ENCODE peak calls at places on chromosomes 3 and 15, in four cellular contexts. E is heart left ventricle, Z is A549, S is NCI-H2029 treated with DMSO at 0.1 percent for 48 hours. W is an unnamed sample.

GRCh38 chr15:69679623-69680228 is 227.1 kb downstream of the RPLP1 start:
- DNase-seq in S (no peak), Z (no peak), E (no peak), W (no peak)

GRCh38 chr3:173745952-173746682 is 348.6 kb downstream of the NLGN1 start:
- DNase-seq in E (no peak), S (no peak), Z (no peak), W (no peak)

GRCh38 chr15:45144775-45145174 is 15.0 kb downstream of the DUOX1 start:
- DNase-seq in Z (no peak), S (no peak), E (no peak), W (no peak)

GRCh38 chr15:58564967-58565366 is 133.2 kb downstream of the LIPC start:
- DNase-seq in Z (no peak), E (no peak), S (no peak), W (no peak)

GRCh38 chr15:64349375-64349774 is 6.6 kb downstream of the CSNK1G1 start:
- DNase-seq in S (no peak), E (no peak), Z (no peak), W (no peak)

GRCh38 chr3:177448987-177449975 is 252.0 kb upstream of the TBL1XR1 start:
- DNase-seq in Z (no peak), S (no peak), E (no peak), W (no peak)

GRCh38 chr3:44832965-44833364 is 28.7 kb upstream of the TMEM42 start:
- DNase-seq in Z (no peak), S (no peak), E (no peak), W (no peak)

GRCh38 chr3:189570916-189571315 is 60.3 kb upstream of the TP63 start:
- DNase-seq in E (no peak), S (no peak), Z (no peak), W (no peak)

GRCh38 chr3:188294823-188295487 is 141.0 kb downstream of the LPP start:
- DNase-seq in Z (peak; percentile 87), S (peak; percentile 68), E (no peak), W (peak; percentile 98)

GRCh38 chr3:185028121-185028520 is 124.7 kb downstream of the C3orf70 start:
- DNase-seq in E (no peak), Z (no peak), S (no peak), W (no peak)

GRCh38 chr3:186544281-186544680 is at the start of gene CRYGS:
- DNase-seq in Z (no peak), E (no peak), S (no peak), W (no peak)

GRCh38 chr3:129525341-129525968 is 3.0 kb upstream of the RHO start:
- DNase-seq in S (no peak), E (no peak), Z (no peak), W (no peak)

GRCh38 chr3:73759290-73759689 is 134.5 kb upstream of the PDZRN3 start:
- DNase-seq in Z (no peak), S (no peak), E (no peak), W (no peak)

GRCh38 chr15:59237119-59237853 is 30.6 kb downstream of the LDHAL6B start:
- DNase-seq in E (no peak), S (no peak), Z (no peak), W (no peak)

GRCh38 chr15:75112848-75113492 is 88.7 kb upstream of the C15orf39 start:
- DNase-seq in S (no peak), E (no peak), Z (no peak), W (no peak)

GRCh38 chr3:82505079-82505756 is 743.8 kb upstream of the GBE1 start:
- DNase-seq in E (no peak), S (no peak), Z (no peak), W (no peak)

GRCh38 chr3:43401171-43401570 is 114.8 kb downstream of the SNRK start:
- DNase-seq in Z (no peak), S (no peak), E (no peak), W (no peak)

GRCh38 chr15:73838795-73839565 is 34.4 kb upstream of the TBC1D21 start:
- DNase-seq in S (no peak), Z (no peak), E (peak; percentile 82), W (no peak)

GRCh38 chr3:53845103-53845880 is 927 bp downstream of the CHDH start:
- DNase-seq in S (no peak), Z (peak; percentile 62), E (peak; percentile 37), W (no peak)

GRCh38 chr3:32910954-32911353 is 40.5 kb upstream of the CCR4 start:
- DNase-seq in Z (no peak), S (no peak), E (no peak), W (no peak)

GRCh38 chr3:6717026-6717943 is 143.6 kb upstream of the GRM7 start:
- DNase-seq in S (no peak), Z (no peak), E (no peak), W (no peak)

GRCh38 chr3:32557640-32558352 is 12.9 kb downstream of the DYNC1LI1 start:
- DNase-seq in E (no peak), Z (peak; percentile 38), S (peak; percentile 96), W (peak; percentile 41)

GRCh38 chr3:126540342-126540849 is 16.4 kb downstream of the CHST13 start:
- DNase-seq in E (no peak), Z (peak; percentile 33), S (no peak), W (no peak)

GRCh38 chr15:99452010-99452409 is 113.8 kb upstream of the MEF2A start:
- DNase-seq in E (no peak), Z (no peak), S (no peak), W (no peak)

GRCh38 chr3:54841461-54841860 is 86.4 kb downstream of the LRTM1 start:
- DNase-seq in E (no peak), Z (no peak), S (no peak), W (no peak)

GRCh38 chr3:18575573-18575972 is 150.4 kb upstream of the SATB1 start:
- DNase-seq in E (no peak), S (no peak), Z (no peak), W (no peak)

GRCh38 chr3:53382106-53382505 is 34.8 kb upstream of the DCP1A start:
- DNase-seq in Z (peak; percentile 19), S (no peak), E (no peak), W (no peak)

GRCh38 chr3:32399030-32399620 is 7.5 kb downstream of the CMTM7 start:
- DNase-seq in Z (peak; percentile 59), E (no peak), S (peak; percentile 30), W (no peak)

GRCh38 chr3:96416549-96417255 is 397.7 kb upstream of the EPHA6 start:
- DNase-seq in S (no peak), E (no peak), Z (no peak), W (no peak)

GRCh38 chr15:71667228-71667627 is 143.1 kb upstream of the NR2E3 start:
- DNase-seq in E (no peak), Z (no peak), S (no peak), W (no peak)

GRCh38 chr3:123311201-123311600 is 109.5 kb downstream of the SEC22A start:
- DNase-seq in Z (no peak), S (no peak), E (no peak), W (no peak)

GRCh38 chr15:39582977-39583585 is 2.2 kb downstream of the THBS1 start:
- DNase-seq in E (no peak), Z (no peak), S (no peak), W (no peak)

GRCh38 chr15:94584833-94585244 is 353.5 kb downstream of the MCTP2 start:
- DNase-seq in Z (no peak), E (peak; percentile 18), S (no peak), W (no peak)

GRCh38 chr3:16214366-16214765 is 39.9 kb downstream of the GALNT15 start:
- DNase-seq in Z (no peak), S (no peak), E (no peak), W (no peak)

GRCh38 chr15:61831505-61831921 is 228.7 kb downstream of the VPS13C start:
- DNase-seq in Z (no peak), E (no peak), S (peak; percentile 14), W (no peak)

GRCh38 chr15:84987949-84988624 is 6.4 kb downstream of the PDE8A start:
- DNase-seq in Z (no peak), E (no peak), S (no peak), W (no peak)